ENCODE peak calls at places on chromosomes 2 and 18, in six cellular contexts. C, B, K, V, U and S are unnamed samples.
A peak's percentile ranks its signal among the peaks of the same experiment; 100 is the strongest.

GRCh38 chr2:19786408-19787058 is 115.2 kb downstream of the TTC32 start:
- DNase-seq in C (no peak), B (no peak), K (no peak), V (no peak), U (peak; percentile 91), S (no peak)

GRCh38 chr18:40555914-40556313 is 1399.1 kb upstream of the PIK3C3 start:
- DNase-seq in C (no peak), B (no peak), K (no peak), V (no peak), U (peak; percentile 7), S (no peak)

GRCh38 chr2:167271941-167272340 is 383.7 kb downstream of the XIRP2 start:
- DNase-seq in C (no peak), B (no peak), K (no peak), V (no peak), U (peak; percentile 4), S (no peak)

GRCh38 chr2:241673797-241674725 is 12.6 kb downstream of the DTYMK start:
- DNase-seq in C (no peak), B (no peak), K (no peak), V (peak; percentile 45), U (peak; percentile 31), S (no peak)

GRCh38 chr2:149129433-149129832 is 90.9 kb downstream of the LYPD6B start:
- DNase-seq in C (no peak), B (no peak), K (no peak), V (no peak), U (peak; percentile 15), S (no peak)

GRCh38 chr2:211486-212184 is 52.2 kb downstream of the SH3YL1 start:
- DNase-seq in C (no peak), B (no peak), K (no peak), V (no peak), U (no peak), S (no peak)

GRCh38 chr18:51163543-51163942 is 33.9 kb downstream of the MEX3C start:
- DNase-seq in C (no peak), B (no peak), K (no peak), V (no peak), U (no peak), S (no peak)

GRCh38 chr2:217218269-217219140 is 358.6 kb upstream of the TNP1 start:
- DNase-seq in C (no peak), B (no peak), K (no peak), V (no peak), U (peak; percentile 84), S (peak; percentile 13)

GRCh38 chr2:29033172-29033571 is 41.2 kb downstream of the PCARE start:
- DNase-seq in C (peak; percentile 57), B (no peak), K (no peak), V (no peak), U (peak; percentile 35), S (no peak)

GRCh38 chr2:113838277-113838676 is 51.6 kb upstream of the ACTR3 start:
- DNase-seq in C (no peak), B (no peak), K (no peak), V (no peak), U (no peak), S (no peak)

GRCh38 chr2:216888907-216889622 is 29.2 kb upstream of the TNP1 start:
- DNase-seq in C (no peak), B (no peak), K (no peak), V (no peak), U (no peak), S (peak; percentile 94)

GRCh38 chr2:18123211-18123570 is 244.7 kb downstream of the KCNS3 start:
- DNase-seq in C (no peak), B (no peak), K (no peak), V (no peak), U (no peak), S (no peak)

GRCh38 chr2:129396980-129397599 is 582.4 kb upstream of the RAB6C start:
- DNase-seq in C (peak; percentile 71), B (no peak), K (no peak), V (no peak), U (peak; percentile 38), S (peak; percentile 44)

GRCh38 chr18:35122586-35123224 is 81.5 kb downstream of the MAPRE2 start:
- DNase-seq in C (peak; percentile 66), B (no peak), K (no peak), V (peak; percentile 68), U (no peak), S (peak; percentile 69)

GRCh38 chr2:10531874-10532273 is 83.7 kb upstream of the ODC1 start:
- DNase-seq in C (no peak), B (no peak), K (no peak), V (no peak), U (no peak), S (no peak)

GRCh38 chr2:158232476-158232875 is 130.8 kb downstream of the UPP2 start:
- DNase-seq in C (no peak), B (no peak), K (no peak), V (no peak), U (no peak), S (no peak)

GRCh38 chr2:240369725-240370585 is 65.5 kb upstream of the GPC1 start:
- DNase-seq in C (no peak), B (peak; percentile 39), K (no peak), V (peak; percentile 85), U (peak; percentile 94), S (peak; percentile 97)

GRCh38 chr18:61731693-61732376 is 161.0 kb downstream of the RNF152 start:
- DNase-seq in C (no peak), B (no peak), K (no peak), V (no peak), U (peak; percentile 38), S (no peak)

GRCh38 chr2:43539991-43540860 is 55.6 kb downstream of the THADA start:
- DNase-seq in C (no peak), B (peak; percentile 43), K (no peak), V (peak; percentile 48), U (peak; percentile 98), S (peak; percentile 80)

GRCh38 chr2:151766421-151767153 is 32.3 kb upstream of the NEB start:
- DNase-seq in C (no peak), B (no peak), K (no peak), V (no peak), U (no peak), S (no peak)

GRCh38 chr2:215394102-215394805 is 41.6 kb downstream of the FN1 start:
- DNase-seq in C (no peak), B (no peak), K (no peak), V (no peak), U (no peak), S (no peak)

GRCh38 chr2:215397632-215398341 is 38.1 kb downstream of the FN1 start:
- DNase-seq in C (no peak), B (no peak), K (no peak), V (no peak), U (peak; percentile 60), S (no peak)

GRCh38 chr2:215392687-215393270 is 43.1 kb downstream of the FN1 start:
- DNase-seq in C (no peak), B (no peak), K (no peak), V (no peak), U (no peak), S (no peak)

GRCh38 chr2:215396595-215397313 is 39.1 kb downstream of the FN1 start:
- DNase-seq in C (no peak), B (no peak), K (no peak), V (no peak), U (peak; percentile 72), S (no peak)

GRCh38 chr2:215395687-215396460 is 40.0 kb downstream of the FN1 start:
- DNase-seq in C (no peak), B (no peak), K (no peak), V (no peak), U (no peak), S (no peak)
- H3K36me3 ChIP-seq in C (no peaks in the 10 kb centered on the region), B (peaks cover 31% of the 10 kb centered on the region), K (no peaks in the 10 kb centered on the region), V (peaks cover 90% of the 10 kb centered on the region), U (peaks cover 97% of the 10 kb centered on the region), S (no peaks in the 10 kb centered on the region)

DNA sequence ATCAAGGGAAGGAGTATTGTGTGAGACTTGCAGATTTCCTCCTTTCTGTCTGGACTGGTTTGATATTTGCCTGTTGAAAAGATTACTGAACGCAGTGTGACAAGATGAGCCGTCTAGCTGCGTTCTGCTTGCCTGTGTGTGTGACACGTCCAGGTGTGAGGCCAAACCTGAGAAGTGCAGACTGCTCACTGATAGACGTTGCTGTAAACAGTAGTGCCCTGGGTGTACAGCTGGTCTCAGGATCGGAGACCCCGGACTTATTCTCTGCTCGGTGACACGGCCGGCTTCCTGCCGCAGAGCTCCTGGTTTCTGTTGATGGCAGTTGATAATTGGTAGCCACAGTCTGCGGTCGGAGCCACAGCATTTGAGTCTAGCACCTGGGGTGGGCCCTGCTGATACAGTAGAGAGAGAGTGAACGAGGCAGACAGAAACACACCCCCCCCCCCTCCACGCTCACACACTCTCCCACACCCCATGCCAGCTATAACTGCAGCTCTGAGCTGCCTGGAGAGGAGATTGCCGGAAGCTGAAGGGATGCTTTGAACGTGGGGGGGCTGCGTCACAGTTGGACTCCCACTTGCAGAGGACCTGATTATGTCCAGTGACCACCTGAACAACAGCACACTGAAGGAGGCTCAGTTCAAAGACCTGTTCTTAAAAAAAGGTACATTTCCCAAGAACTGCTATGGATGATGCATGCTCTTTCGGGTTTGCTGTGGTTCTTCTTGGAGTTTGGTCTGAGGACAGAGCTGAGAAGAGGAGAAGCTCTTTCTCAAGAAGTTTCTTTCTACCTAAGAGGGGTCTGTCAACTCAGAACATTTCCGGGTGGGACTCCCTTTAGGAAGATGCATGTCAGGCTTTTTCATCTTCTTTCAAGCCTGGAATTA is 114.0 kb downstream of the FAM210A start:
- DNase-seq in C (no peak), B (peak; percentile 44), K (peak; percentile 64), V (no peak), U (peak; percentile 21), S (no peak)
- H3K4me3 ChIP-seq in C (no peak overlapping the region), B (peak overlapping the region; percentile 38), K (peak overlapping the region; percentile 51), V (peak overlapping the region; percentile 52), U (peak overlapping the region; percentile 66), S (peak overlapping the region; percentile 48)

DNA sequence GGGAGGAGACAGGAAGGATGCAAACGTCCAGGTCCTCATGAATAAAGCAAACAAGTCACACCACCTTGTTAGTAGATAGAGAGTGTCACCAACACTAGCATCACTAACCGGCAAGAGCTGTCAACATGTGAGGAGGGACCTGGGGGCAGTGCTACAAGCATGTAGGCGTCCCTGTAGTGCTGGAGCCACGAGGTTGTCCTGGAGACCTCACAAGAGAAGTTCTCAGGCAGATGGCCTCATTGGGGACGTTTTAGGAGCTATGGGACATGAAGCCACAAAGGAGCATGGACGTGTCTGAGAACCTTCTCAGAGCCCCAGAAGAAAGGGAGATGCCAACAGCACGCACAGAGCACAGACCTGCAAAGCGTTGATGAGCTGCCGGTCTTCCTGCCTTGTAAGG is 70.0 kb downstream of the COL6A3 start:
- DNase-seq in C (no peak), B (no peak), K (no peak), V (no peak), U (no peak), S (no peak)
- H3K36me3 ChIP-seq in C (no peaks in the 10 kb centered on the region), B (peaks cover 53% of the 10 kb centered on the region), K (no peaks in the 10 kb centered on the region), V (peaks cover 89% of the 10 kb centered on the region), U (peaks cover 95% of the 10 kb centered on the region), S (no peaks in the 10 kb centered on the region)

DNA sequence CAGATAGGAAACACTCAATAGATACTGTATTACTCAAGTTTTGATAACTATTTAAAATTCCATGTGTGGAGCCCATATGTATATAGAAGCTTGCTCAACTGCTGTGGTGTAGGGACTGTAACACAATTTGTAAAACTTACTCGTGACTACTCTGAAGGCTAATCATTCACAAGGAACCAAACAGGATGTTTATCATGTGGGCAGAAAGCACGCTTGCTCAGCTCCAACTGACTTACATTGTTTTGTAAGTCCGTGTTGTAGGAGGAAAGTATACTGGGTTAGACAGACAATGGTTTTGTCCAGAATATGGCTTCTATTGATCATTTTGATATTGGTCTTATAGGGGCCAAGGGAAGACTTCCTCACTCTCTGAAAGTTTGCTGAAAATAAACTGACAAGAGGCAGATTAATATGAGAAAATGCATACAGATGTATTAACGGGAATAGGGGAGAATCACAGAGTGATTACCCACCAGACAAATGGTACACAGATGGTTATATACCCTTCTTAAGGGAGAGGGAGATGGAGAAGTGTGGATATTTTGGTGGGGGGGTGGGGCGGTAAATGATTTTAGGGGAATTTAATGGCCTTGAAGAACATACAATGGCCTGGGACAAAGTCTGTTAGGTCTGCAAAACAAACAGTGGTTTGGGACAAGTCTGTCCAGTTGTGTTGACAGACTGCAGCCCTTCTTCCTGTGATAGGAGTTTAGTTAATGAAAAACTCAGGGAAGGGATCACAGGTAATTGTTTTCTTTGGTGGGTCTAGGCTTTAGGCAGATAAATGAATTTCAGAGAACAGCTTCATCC is 259.3 kb upstream of the SP5 start:
- DNase-seq in C (no peak), B (no peak), K (no peak), V (no peak), U (no peak), S (no peak)
- H3K4me3 ChIP-seq in C (no peak overlapping the region), B (no peak overlapping the region), K (no peak overlapping the region), V (no peak overlapping the region), U (no peak overlapping the region), S (no peak overlapping the region)